ENCODE peak calls at places on chromosomes 5 and 9, in nine cellular contexts. U is OCI-LY7, H is BJ, V is fibroblast of pulmonary artery, W is stomach, G is HFFc6, J is cardiac muscle cell, S is epithelial cell of proximal tubule, I is choroid plexus epithelial cell. E is an unnamed sample.

GRCh38 chr5:8958602-8959001 is 587.3 kb downstream of the SEMA5A start:
- DNase-seq in J (no peak), W (no peak), V (no peak), H (no peak), S (no peak), U (no peak), G (no peak), I (peak; percentile 16), E (no peak)

GRCh38 chr9:99312736-99313135 is 90.7 kb downstream of the SEC61B start:
- DNase-seq in I (no peak), W (no peak), J (no peak), U (no peak), V (no peak), H (no peak), G (no peak), S (no peak), E (no peak)

GRCh38 chr9:124510650-124511425 is 3.6 kb upstream of the NR5A1 start:
- DNase-seq in U (no peak), G (peak; percentile 9), H (no peak), J (no peak), I (peak; percentile 37), V (peak; percentile 6), S (no peak), W (no peak), E (no peak)

GRCh38 chr5:112758676-112759075 is 21.0 kb downstream of the APC start:
- DNase-seq in W (no peak), I (no peak), H (no peak), J (no peak), G (no peak), S (no peak), V (no peak), U (no peak), E (no peak)

GRCh38 chr9:120710110-120710981 is 3.9 kb downstream of the MEGF9 start:
- DNase-seq in S (no peak), U (peak; percentile 60), W (no peak), H (no peak), G (no peak), J (no peak), V (no peak), I (peak; percentile 42), E (peak; percentile 42)

GRCh38 chr5:151492729-151493128 is 45.3 kb downstream of the SLC36A1 start:
- DNase-seq in U (no peak), G (peak; percentile 68), V (no peak), W (no peak), S (no peak), I (peak; percentile 71), J (no peak), H (no peak), E (no peak)

GRCh38 chr5:87282254-87282653 is 14.6 kb downstream of the RASA1 start:
- DNase-seq in J (no peak), V (no peak), I (no peak), G (no peak), H (no peak), U (no peak), S (no peak), W (no peak), E (no peak)

GRCh38 chr5:75656311-75657003 is 45.2 kb downstream of the ANKDD1B start:
- DNase-seq in V (peak; percentile 38), H (no peak), I (peak; percentile 52), S (no peak), W (no peak), U (no peak), J (no peak), G (peak; percentile 25), E (no peak)

GRCh38 chr5:118115791-118116190 is 872.6 kb downstream of the DTWD2 start:
- DNase-seq in G (no peak), U (no peak), W (no peak), V (no peak), H (peak; percentile 40), J (no peak), I (no peak), S (no peak), E (no peak)

GRCh38 chr9:14103115-14103514 is 210.8 kb downstream of the NFIB start:
- DNase-seq in S (no peak), U (no peak), G (no peak), W (no peak), V (no peak), I (peak; percentile 49), J (no peak), H (no peak), E (no peak)

DNA sequence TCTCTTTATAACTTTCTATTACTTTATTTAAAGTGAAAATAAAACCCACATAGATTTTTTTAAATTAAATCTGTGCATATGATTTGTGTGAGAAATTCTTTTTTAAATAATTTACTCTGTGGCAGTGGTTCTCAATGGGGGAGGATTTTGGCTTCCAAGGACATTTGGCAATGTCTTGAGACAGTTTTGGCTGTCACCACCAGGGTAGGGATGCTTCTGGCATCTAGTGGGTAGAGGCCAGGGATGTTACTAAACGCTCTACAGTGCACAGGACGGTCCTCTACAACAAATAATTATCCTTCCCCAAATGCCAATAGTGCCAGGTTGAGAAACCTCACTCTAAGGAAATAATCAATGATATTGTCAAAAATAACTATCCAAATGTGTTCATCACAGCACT is 177.9 kb upstream of the CCNG1 start:
- DNase-seq in V (no peak), J (no peak), H (no peak), U (no peak), G (no peak), S (no peak), I (no peak), W (no peak), E (no peak)
- TF ChIP-seq CTCF in V (no peak), J (no peak), H (no peak), U (no peak), G (no peak), S (no peak), I (no peak), W (no peak), E (no peak)

GRCh38 chr9:5448016-5448415 is 2.3 kb upstream of the CD274 start:
- DNase-seq in J (no peak), G (no peak), V (no peak), I (no peak), S (no peak), U (no peak), W (no peak), H (no peak), E (no peak)

GRCh38 chr9:5452286-5452609 is 1.9 kb downstream of the CD274 start:
- DNase-seq in W (no peak), S (no peak), V (no peak), G (no peak), H (no peak), I (no peak), U (no peak), J (no peak), E (no peak)

GRCh38 chr9:5449521-5450359 is 602 bp upstream of the CD274 start:
- DNase-seq in V (no peak), G (no peak), H (no peak), W (no peak), U (no peak), J (no peak), I (no peak), S (no peak), E (no peak)

GRCh38 chr9:5448461-5448860 is 1.9 kb upstream of the CD274 start:
- DNase-seq in U (no peak), J (no peak), W (no peak), V (no peak), G (no peak), I (no peak), H (no peak), S (no peak), E (no peak)

GRCh38 chr9:5450360-5451051 is at the start of gene CD274:
- DNase-seq in G (peak; percentile 86), J (peak; percentile 81), I (peak; percentile 95), V (peak; percentile 93), H (peak; percentile 49), W (peak; percentile 93), S (peak; percentile 78), U (peak; percentile 74), E (peak; percentile 72)
- TF ChIP-seq CTCF in G (peak; percentile 81), J (peak; percentile 73), I (peak; percentile 82), V (peak; percentile 66), H (peak; percentile 75), W (peak; percentile 76), S (peak; percentile 75), U (peak; percentile 81), E (peak; percentile 69)

GRCh38 chr5:150175536-150175935 is 9.0 kb downstream of the CDX1 start:
- DNase-seq in V (peak; percentile 62), H (no peak), U (peak; percentile 24), I (peak; percentile 57), W (no peak), S (no peak), G (peak; percentile 39), J (peak; percentile 44), E (no peak)
- TF ChIP-seq CTCF in V (peak; percentile 71), H (peak; percentile 68), U (peak; percentile 69), I (peak; percentile 73), W (no peak), S (peak; percentile 65), G (peak; percentile 81), J (peak; percentile 65), E (peak; percentile 47)

GRCh38 chr9:136255166-136255538 is 9.5 kb upstream of the QSOX2 start:
- DNase-seq in S (no peak), J (no peak), V (peak; percentile 26), W (no peak), I (peak; percentile 53), U (no peak), G (peak; percentile 18), H (no peak), E (no peak)

GRCh38 chr9:136257381-136258298 is 12.0 kb upstream of the QSOX2 start:
- DNase-seq in J (no peak), H (no peak), I (no peak), G (no peak), S (no peak), V (no peak), W (no peak), U (no peak), E (no peak)

GRCh38 chr9:136258299-136258625 is 12.7 kb upstream of the QSOX2 start:
- DNase-seq in S (no peak), I (no peak), G (no peak), U (no peak), W (no peak), H (no peak), J (no peak), V (no peak), E (no peak)

GRCh38 chr9:136254381-136255165 is 9.0 kb upstream of the QSOX2 start:
- DNase-seq in U (no peak), I (peak; percentile 12), G (no peak), S (no peak), V (no peak), J (no peak), W (no peak), H (no peak), E (no peak)

DNA sequence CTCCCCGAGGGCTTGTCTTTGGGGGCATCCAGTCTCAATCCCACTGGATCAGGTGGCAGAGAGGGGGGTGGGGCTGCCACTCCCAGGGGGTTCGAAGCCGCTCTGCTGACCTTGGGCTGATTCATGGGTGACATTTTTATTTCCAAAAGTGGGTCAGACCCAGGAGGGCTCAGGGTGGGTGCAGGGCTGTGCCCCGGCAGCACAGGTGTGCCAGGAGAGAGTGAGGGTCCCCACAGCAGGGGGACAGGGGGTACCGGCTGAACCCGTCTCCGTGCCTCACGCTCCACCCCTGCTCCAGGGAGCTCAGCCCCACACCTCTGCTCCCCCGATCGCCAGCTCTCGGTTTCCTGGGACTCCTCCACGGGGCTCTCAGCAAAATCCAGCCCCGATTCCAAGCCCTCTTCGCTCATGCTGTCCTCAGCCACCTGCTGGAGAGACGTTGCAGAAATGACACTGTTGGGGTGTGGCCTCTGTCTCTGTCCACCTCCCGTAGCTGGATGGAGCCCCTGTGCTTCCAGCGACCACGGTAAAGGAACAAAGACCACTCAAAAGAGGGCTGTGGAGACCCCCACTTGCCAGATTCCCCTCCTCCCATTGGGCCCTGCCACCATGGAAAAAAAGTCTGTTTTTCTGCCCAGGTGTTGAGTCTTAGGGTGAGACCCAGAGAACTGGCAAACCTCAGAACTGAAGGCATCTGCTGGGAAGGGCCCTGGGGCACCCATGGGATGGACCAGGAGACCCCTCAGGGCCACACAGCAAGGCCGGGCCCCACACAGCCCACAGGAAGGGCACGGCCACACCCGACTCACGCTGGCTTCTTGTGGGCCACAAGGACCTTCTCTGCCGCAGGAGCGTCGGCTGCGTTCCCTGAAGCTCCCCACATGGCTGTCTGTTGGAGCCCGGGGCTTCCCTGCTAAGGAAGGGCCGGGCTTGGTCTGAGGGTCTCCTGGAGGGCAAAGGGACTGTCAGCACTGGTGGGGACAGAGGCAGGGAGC is 10.6 kb upstream of the QSOX2 start:
- DNase-seq in H (no peak), V (no peak), J (no peak), W (no peak), S (no peak), U (no peak), I (no peak), G (no peak), E (no peak)
- TF ChIP-seq CTCF in H (no peak), V (no peak), J (no peak), W (no peak), S (peak; percentile 27), U (no peak), I (peak; percentile 10), G (peak; percentile 41), E (no peak)

E was measured in AG09319.